ENCODE peak calls at places on chromosomes 16 and 17, in four cellular contexts. C, H, I and R are unnamed samples.

GRCh38 chr17:74442670-74443515 is 11.0 kb downstream of the GPRC5C start:
- DNase-seq in H (peak), C (no peak), I (peak), R (no peak)

GRCh38 chr17:10802487-10803284 is 1.2 kb downstream of the TMEM238L start:
- DNase-seq in H (no peak), C (no peak), I (no peak), R (no peak)

GRCh38 chr16:66717112-66717675 is 20.7 kb upstream of the CMTM4 start:
- DNase-seq in H (no peak), C (peak), I (no peak), R (no peak)

GRCh38 chr16:58001781-58002410 is 689 bp downstream of the USB1 start:
- DNase-seq in H (no peak), I (no peak), C (no peak), R (no peak)

GRCh38 chr17:47687748-47688147 is 6.2 kb upstream of the TBKBP1 start:
- DNase-seq in C (no peak), I (no peak), H (no peak), R (no peak)

GRCh38 chr17:62062313-62062712 is 2.8 kb downstream of the MED13 start:
- DNase-seq in C (no peak), H (no peak), I (no peak), R (no peak)

GRCh38 chr17:73575470-73576235 is 68.6 kb downstream of the SDK2 start:
- DNase-seq in I (no peak), C (no peak), H (no peak), R (no peak)

GRCh38 chr17:4072487-4073157 is 70.2 kb downstream of the ZZEF1 start:
- DNase-seq in H (no peak), I (no peak), C (no peak), R (no peak)

GRCh38 chr16:84303023-84303422 is 8.3 kb downstream of the WFDC1 start:
- DNase-seq in C (no peak), I (no peak), H (no peak), R (no peak)

GRCh38 chr17:9912146-9913099 is 7.4 kb upstream of the RCVRN start:
- DNase-seq in H (no peak), I (no peak), C (no peak), R (no peak)

GRCh38 chr16:87441886-87442580 is 49.9 kb downstream of the MAP1LC3B start:
- DNase-seq in I (no peak), C (no peak), H (no peak), R (peak)

GRCh38 chr17:19756551-19756950 is 8.5 kb upstream of the ALDH3A1 start:
- DNase-seq in I (no peak), C (no peak), H (no peak), R (peak)

GRCh38 chr17:77473615-77474226 is 333.0 kb downstream of the SEC14L1 start:
- DNase-seq in C (no peak), I (no peak), H (no peak), R (no peak)

GRCh38 chr17:36851230-36851629 is 86.0 kb upstream of the LHX1 start:
- DNase-seq in C (no peak), I (no peak), H (no peak), R (no peak)

GRCh38 chr16:27625050-27625697 is 75.2 kb downstream of the KATNIP start:
- DNase-seq in C (no peak), I (no peak), H (no peak), R (no peak)

GRCh38 chr16:474420-475122 is 49.1 kb downstream of the RAB11FIP3 start:
- DNase-seq in H (no peak), I (no peak), C (no peak), R (no peak)

GRCh38 chr17:65055280-65055707 is 1.2 kb downstream of the GNA13 start:
- DNase-seq in I (no peak), H (no peak), C (no peak), R (no peak)

GRCh38 chr16:71499775-71500364 is 10.7 kb upstream of the ZNF19 start:
- DNase-seq in H (peak), C (peak), I (no peak), R (no peak)

GRCh38 chr17:75665981-75666380 is 973 bp downstream of the RECQL5 start:
- DNase-seq in I (no peak), H (no peak), C (no peak), R (no peak)

GRCh38 chr16:86725401-86725800 is 147.1 kb downstream of the FOXL1 start:
- DNase-seq in H (no peak), I (no peak), C (no peak), R (no peak)

GRCh38 chr16:841455-842060 is 41.0 kb upstream of the GNG13 start:
- DNase-seq in H (no peak), I (no peak), C (no peak), R (no peak)

GRCh38 chr16:5791011-5791410 is 693.4 kb upstream of the EEF2KMT start:
- DNase-seq in I (no peak), C (no peak), H (no peak), R (no peak)

GRCh38 chr17:5661486-5662125 is 77.3 kb upstream of the NLRP1 start:
- DNase-seq in H (no peak), C (no peak), I (no peak), R (no peak)

GRCh38 chr17:75641343-75641742 is 8.1 kb downstream of the SMIM5 start:
- DNase-seq in C (no peak), H (no peak), I (no peak), R (no peak)

GRCh38 chr17:57485916-57486315 is 229.6 kb downstream of the MSI2 start:
- DNase-seq in C (no peak), I (no peak), H (no peak), R (no peak)